ENCODE peak calls at places on chromosomes 12 and 14, in four cellular contexts. One of them, this sample, is unnamed.

GRCh38 chr12:47383942-47384341 is 304.2 kb upstream of the AMIGO2 start:
- DNase-seq in PC-3: peak; percentile 47
- DNase-seq in stimulated activated CD4-positive, alpha-beta T cell treated with anti-CD3 and anti-CD28 coated beads, Interleukin-1b, Interleukin-23, amount 100 ng/mL, for 24 hours: no peak
- DNase-seq in iPS-NIHi11: no peak
- DNase-seq in this sample: no peak

GRCh38 chr12:119649202-119649808 is 18.6 kb upstream of the PRKAB1 start:
- DNase-seq in PC-3: peak; percentile 61
- DNase-seq in stimulated activated CD4-positive, alpha-beta T cell treated with anti-CD3 and anti-CD28 coated beads, Interleukin-1b, Interleukin-23, amount 100 ng/mL, for 24 hours: no peak
- DNase-seq in iPS-NIHi11: peak; percentile 63
- DNase-seq in this sample: no peak

GRCh38 chr14:76891436-76891835 is 65.2 kb downstream of the LRRC74A start:
- DNase-seq in PC-3: peak; percentile 35
- DNase-seq in stimulated activated CD4-positive, alpha-beta T cell treated with anti-CD3 and anti-CD28 coated beads, Interleukin-1b, Interleukin-23, amount 100 ng/mL, for 24 hours: no peak
- DNase-seq in iPS-NIHi11: no peak
- DNase-seq in this sample: no peak

GRCh38 chr12:76270657-76271358 is 77.4 kb downstream of the BBS10 start:
- DNase-seq in PC-3: no peak
- DNase-seq in stimulated activated CD4-positive, alpha-beta T cell treated with anti-CD3 and anti-CD28 coated beads, Interleukin-1b, Interleukin-23, amount 100 ng/mL, for 24 hours: no peak
- DNase-seq in iPS-NIHi11: no peak
- DNase-seq in this sample: no peak

GRCh38 chr14:53338192-53338591 is 185.1 kb upstream of the DDHD1 start:
- DNase-seq in PC-3: peak; percentile 37
- DNase-seq in stimulated activated CD4-positive, alpha-beta T cell treated with anti-CD3 and anti-CD28 coated beads, Interleukin-1b, Interleukin-23, amount 100 ng/mL, for 24 hours: no peak
- DNase-seq in iPS-NIHi11: no peak
- DNase-seq in this sample: no peak

GRCh38 chr12:12007001-12007712 is 63.6 kb upstream of the BCL2L14 start:
- DNase-seq in PC-3: peak; percentile 64
- DNase-seq in stimulated activated CD4-positive, alpha-beta T cell treated with anti-CD3 and anti-CD28 coated beads, Interleukin-1b, Interleukin-23, amount 100 ng/mL, for 24 hours: no peak
- DNase-seq in iPS-NIHi11: no peak
- DNase-seq in this sample: no peak

GRCh38 chr14:66070542-66071319 is 415.4 kb upstream of the CCDC196 start:
- DNase-seq in PC-3: peak; percentile 74
- DNase-seq in stimulated activated CD4-positive, alpha-beta T cell treated with anti-CD3 and anti-CD28 coated beads, Interleukin-1b, Interleukin-23, amount 100 ng/mL, for 24 hours: peak; percentile 70
- DNase-seq in iPS-NIHi11: peak; percentile 90
- DNase-seq in this sample: peak; percentile 44

GRCh38 chr14:61147898-61148549 is 133.1 kb downstream of the TMEM30B start:
- DNase-seq in PC-3: peak; percentile 99
- DNase-seq in stimulated activated CD4-positive, alpha-beta T cell treated with anti-CD3 and anti-CD28 coated beads, Interleukin-1b, Interleukin-23, amount 100 ng/mL, for 24 hours: no peak
- DNase-seq in iPS-NIHi11: no peak
- DNase-seq in this sample: peak; percentile 64

GRCh38 chr12:51683763-51684357 is 92.8 kb downstream of the SCN8A start:
- DNase-seq in PC-3: peak; percentile 93
- DNase-seq in stimulated activated CD4-positive, alpha-beta T cell treated with anti-CD3 and anti-CD28 coated beads, Interleukin-1b, Interleukin-23, amount 100 ng/mL, for 24 hours: no peak
- DNase-seq in iPS-NIHi11: no peak
- DNase-seq in this sample: no peak

GRCh38 chr12:38144049-38144448 is 172.5 kb upstream of the ALG10B start:
- DNase-seq in PC-3: peak; percentile 13
- DNase-seq in stimulated activated CD4-positive, alpha-beta T cell treated with anti-CD3 and anti-CD28 coated beads, Interleukin-1b, Interleukin-23, amount 100 ng/mL, for 24 hours: no peak
- DNase-seq in iPS-NIHi11: no peak
- DNase-seq in this sample: no peak

GRCh38 chr12:47517122-47517521 is 188.7 kb downstream of the RPAP3 start:
- DNase-seq in PC-3: no peak
- DNase-seq in stimulated activated CD4-positive, alpha-beta T cell treated with anti-CD3 and anti-CD28 coated beads, Interleukin-1b, Interleukin-23, amount 100 ng/mL, for 24 hours: no peak
- DNase-seq in iPS-NIHi11: no peak
- DNase-seq in this sample: no peak

GRCh38 chr12:77940566-77940965 is 109.9 kb downstream of the NAV3 start:
- DNase-seq in PC-3: peak; percentile 34
- DNase-seq in stimulated activated CD4-positive, alpha-beta T cell treated with anti-CD3 and anti-CD28 coated beads, Interleukin-1b, Interleukin-23, amount 100 ng/mL, for 24 hours: no peak
- DNase-seq in iPS-NIHi11: no peak
- DNase-seq in this sample: no peak

GRCh38 chr12:121892673-121893561 is 4.3 kb downstream of the PSMD9 start:
- DNase-seq in PC-3: peak; percentile 16
- DNase-seq in stimulated activated CD4-positive, alpha-beta T cell treated with anti-CD3 and anti-CD28 coated beads, Interleukin-1b, Interleukin-23, amount 100 ng/mL, for 24 hours: no peak
- DNase-seq in iPS-NIHi11: no peak
- DNase-seq in this sample: no peak

GRCh38 chr14:77122555-77123125 is 19.0 kb downstream of the ZDHHC22 start:
- DNase-seq in PC-3: no peak
- DNase-seq in stimulated activated CD4-positive, alpha-beta T cell treated with anti-CD3 and anti-CD28 coated beads, Interleukin-1b, Interleukin-23, amount 100 ng/mL, for 24 hours: no peak
- DNase-seq in iPS-NIHi11: no peak
- DNase-seq in this sample: no peak

GRCh38 chr12:96326628-96327227 is 73.5 kb downstream of the CDK17 start:
- DNase-seq in PC-3: no peak
- DNase-seq in stimulated activated CD4-positive, alpha-beta T cell treated with anti-CD3 and anti-CD28 coated beads, Interleukin-1b, Interleukin-23, amount 100 ng/mL, for 24 hours: no peak
- DNase-seq in iPS-NIHi11: no peak
- DNase-seq in this sample: no peak

GRCh38 chr12:48198619-48198973 is 4.5 kb downstream of the OR10AD1 start:
- DNase-seq in PC-3: no peak
- DNase-seq in stimulated activated CD4-positive, alpha-beta T cell treated with anti-CD3 and anti-CD28 coated beads, Interleukin-1b, Interleukin-23, amount 100 ng/mL, for 24 hours: peak; percentile 15
- DNase-seq in iPS-NIHi11: peak; percentile 27
- DNase-seq in this sample: no peak

GRCh38 chr14:40164083-40164482 is 731.9 kb upstream of the FBXO33 start:
- DNase-seq in PC-3: peak; percentile 93
- DNase-seq in stimulated activated CD4-positive, alpha-beta T cell treated with anti-CD3 and anti-CD28 coated beads, Interleukin-1b, Interleukin-23, amount 100 ng/mL, for 24 hours: no peak
- DNase-seq in iPS-NIHi11: no peak
- DNase-seq in this sample: no peak

GRCh38 chr14:24052656-24053547 is 1.1 kb downstream of the CARMIL3 start:
- DNase-seq in PC-3: no peak
- DNase-seq in stimulated activated CD4-positive, alpha-beta T cell treated with anti-CD3 and anti-CD28 coated beads, Interleukin-1b, Interleukin-23, amount 100 ng/mL, for 24 hours: no peak
- DNase-seq in iPS-NIHi11: no peak
- DNase-seq in this sample: no peak

GRCh38 chr14:77458249-77458950 is 507 bp downstream of the AHSA1 start:
- DNase-seq in PC-3: peak; percentile 43
- DNase-seq in stimulated activated CD4-positive, alpha-beta T cell treated with anti-CD3 and anti-CD28 coated beads, Interleukin-1b, Interleukin-23, amount 100 ng/mL, for 24 hours: no peak
- DNase-seq in iPS-NIHi11: peak; percentile 28
- DNase-seq in this sample: peak; percentile 41

GRCh38 chr14:64801800-64802199 is 77.9 kb downstream of the SPTB start:
- DNase-seq in PC-3: peak; percentile 59
- DNase-seq in stimulated activated CD4-positive, alpha-beta T cell treated with anti-CD3 and anti-CD28 coated beads, Interleukin-1b, Interleukin-23, amount 100 ng/mL, for 24 hours: no peak
- DNase-seq in iPS-NIHi11: peak; percentile 73
- DNase-seq in this sample: no peak

GRCh38 chr14:76599556-76599955 is 161.7 kb upstream of the VASH1 start:
- DNase-seq in PC-3: no peak
- DNase-seq in stimulated activated CD4-positive, alpha-beta T cell treated with anti-CD3 and anti-CD28 coated beads, Interleukin-1b, Interleukin-23, amount 100 ng/mL, for 24 hours: no peak
- DNase-seq in iPS-NIHi11: no peak
- DNase-seq in this sample: no peak

GRCh38 chr12:63070709-63071108 is 80.3 kb downstream of the AVPR1A start:
- DNase-seq in PC-3: no peak
- DNase-seq in stimulated activated CD4-positive, alpha-beta T cell treated with anti-CD3 and anti-CD28 coated beads, Interleukin-1b, Interleukin-23, amount 100 ng/mL, for 24 hours: no peak
- DNase-seq in iPS-NIHi11: no peak
- DNase-seq in this sample: no peak

GRCh38 chr14:85519661-85520305 is 10.2 kb upstream of the FLRT2 start:
- DNase-seq in PC-3: no peak
- DNase-seq in stimulated activated CD4-positive, alpha-beta T cell treated with anti-CD3 and anti-CD28 coated beads, Interleukin-1b, Interleukin-23, amount 100 ng/mL, for 24 hours: no peak
- DNase-seq in iPS-NIHi11: no peak
- DNase-seq in this sample: no peak

GRCh38 chr14:92173668-92174067 is 51.9 kb downstream of the CPSF2 start:
- DNase-seq in PC-3: no peak
- DNase-seq in stimulated activated CD4-positive, alpha-beta T cell treated with anti-CD3 and anti-CD28 coated beads, Interleukin-1b, Interleukin-23, amount 100 ng/mL, for 24 hours: no peak
- DNase-seq in iPS-NIHi11: no peak
- DNase-seq in this sample: no peak

GRCh38 chr12:22283006-22283506 is 51.5 kb downstream of the ST8SIA1 start:
- DNase-seq in PC-3: peak; percentile 63
- DNase-seq in stimulated activated CD4-positive, alpha-beta T cell treated with anti-CD3 and anti-CD28 coated beads, Interleukin-1b, Interleukin-23, amount 100 ng/mL, for 24 hours: no peak
- DNase-seq in iPS-NIHi11: no peak
- DNase-seq in this sample: no peak

GRCh38 chr14:105083926-105084685 is 18.9 kb upstream of the GPR132 start:
- DNase-seq in PC-3: no peak
- DNase-seq in stimulated activated CD4-positive, alpha-beta T cell treated with anti-CD3 and anti-CD28 coated beads, Interleukin-1b, Interleukin-23, amount 100 ng/mL, for 24 hours: no peak
- DNase-seq in iPS-NIHi11: no peak
- DNase-seq in this sample: no peak

GRCh38 chr12:82415402-82415801 is 57.1 kb downstream of the METTL25 start:
- DNase-seq in PC-3: no peak
- DNase-seq in stimulated activated CD4-positive, alpha-beta T cell treated with anti-CD3 and anti-CD28 coated beads, Interleukin-1b, Interleukin-23, amount 100 ng/mL, for 24 hours: no peak
- DNase-seq in iPS-NIHi11: no peak
- DNase-seq in this sample: no peak

GRCh38 chr14:99261916-99262787 is 9.8 kb downstream of the BCL11B start:
- DNase-seq in PC-3: no peak
- DNase-seq in stimulated activated CD4-positive, alpha-beta T cell treated with anti-CD3 and anti-CD28 coated beads, Interleukin-1b, Interleukin-23, amount 100 ng/mL, for 24 hours: no peak
- DNase-seq in iPS-NIHi11: no peak
- DNase-seq in this sample: no peak

GRCh38 chr12:93274937-93275336 is 102.8 kb upstream of the NUDT4 start:
- DNase-seq in PC-3: no peak
- DNase-seq in stimulated activated CD4-positive, alpha-beta T cell treated with anti-CD3 and anti-CD28 coated beads, Interleukin-1b, Interleukin-23, amount 100 ng/mL, for 24 hours: no peak
- DNase-seq in iPS-NIHi11: no peak
- DNase-seq in this sample: no peak

GRCh38 chr12:80877706-80878384 is 59.9 kb downstream of the LIN7A start:
- DNase-seq in PC-3: no peak
- DNase-seq in stimulated activated CD4-positive, alpha-beta T cell treated with anti-CD3 and anti-CD28 coated beads, Interleukin-1b, Interleukin-23, amount 100 ng/mL, for 24 hours: no peak
- DNase-seq in iPS-NIHi11: no peak
- DNase-seq in this sample: peak; percentile 9

GRCh38 chr12:1398673-1399072 is 195.7 kb downstream of the FBXL14 start:
- DNase-seq in PC-3: peak; percentile 11
- DNase-seq in stimulated activated CD4-positive, alpha-beta T cell treated with anti-CD3 and anti-CD28 coated beads, Interleukin-1b, Interleukin-23, amount 100 ng/mL, for 24 hours: no peak
- DNase-seq in iPS-NIHi11: no peak
- DNase-seq in this sample: no peak

GRCh38 chr14:67555518-67556090 is 22.5 kb downstream of the PLEKHH1 start:
- DNase-seq in PC-3: no peak
- DNase-seq in stimulated activated CD4-positive, alpha-beta T cell treated with anti-CD3 and anti-CD28 coated beads, Interleukin-1b, Interleukin-23, amount 100 ng/mL, for 24 hours: no peak
- DNase-seq in iPS-NIHi11: no peak
- DNase-seq in this sample: no peak

GRCh38 chr14:103290056-103290455 is 44.0 kb upstream of the EIF5 start:
- DNase-seq in PC-3: no peak
- DNase-seq in stimulated activated CD4-positive, alpha-beta T cell treated with anti-CD3 and anti-CD28 coated beads, Interleukin-1b, Interleukin-23, amount 100 ng/mL, for 24 hours: no peak
- DNase-seq in iPS-NIHi11: no peak
- DNase-seq in this sample: no peak

GRCh38 chr14:88468396-88468795 is 82.9 kb downstream of the SPATA7 start:
- DNase-seq in PC-3: peak; percentile 69
- DNase-seq in stimulated activated CD4-positive, alpha-beta T cell treated with anti-CD3 and anti-CD28 coated beads, Interleukin-1b, Interleukin-23, amount 100 ng/mL, for 24 hours: no peak
- DNase-seq in iPS-NIHi11: no peak
- DNase-seq in this sample: no peak

GRCh38 chr12:87756111-87756510 is 273.1 kb downstream of the C12orf50 start:
- DNase-seq in PC-3: peak; percentile 44
- DNase-seq in stimulated activated CD4-positive, alpha-beta T cell treated with anti-CD3 and anti-CD28 coated beads, Interleukin-1b, Interleukin-23, amount 100 ng/mL, for 24 hours: no peak
- DNase-seq in iPS-NIHi11: no peak
- DNase-seq in this sample: no peak

GRCh38 chr14:93958567-93959238 is 17.7 kb downstream of the ASB2 start:
- DNase-seq in PC-3: no peak
- DNase-seq in stimulated activated CD4-positive, alpha-beta T cell treated with anti-CD3 and anti-CD28 coated beads, Interleukin-1b, Interleukin-23, amount 100 ng/mL, for 24 hours: no peak
- DNase-seq in iPS-NIHi11: no peak
- DNase-seq in this sample: no peak

GRCh38 chr14:54760866-54761265 is 141.8 kb downstream of the GCH1 start:
- DNase-seq in PC-3: no peak
- DNase-seq in stimulated activated CD4-positive, alpha-beta T cell treated with anti-CD3 and anti-CD28 coated beads, Interleukin-1b, Interleukin-23, amount 100 ng/mL, for 24 hours: no peak
- DNase-seq in iPS-NIHi11: no peak
- DNase-seq in this sample: no peak

GRCh38 chr12:13205809-13206559 is 9.5 kb downstream of the EMP1 start:
- DNase-seq in PC-3: peak; percentile 98
- DNase-seq in stimulated activated CD4-positive, alpha-beta T cell treated with anti-CD3 and anti-CD28 coated beads, Interleukin-1b, Interleukin-23, amount 100 ng/mL, for 24 hours: no peak
- DNase-seq in iPS-NIHi11: no peak
- DNase-seq in this sample: no peak

This sample was measured in pons.